ENCODE peak calls at places on chromosomes 7 and 10, in five cellular contexts. N is upper lobe of left lung, J is GM12878, C is HepG2, T is K562. O is an unnamed sample.

GRCh38 chr7:142875456-142875855 is 10.1 kb downstream of the TRPV6 start:
- ATAC-seq in J (no peak), C (no peak), N (no peak), T (no peak), O (no peak)

GRCh38 chr7:4745265-4745919 is 30.0 kb upstream of the AP5Z1 start:
- ATAC-seq in C (no peak), J (peak; percentile 70), N (no peak), T (peak; percentile 68), O (no peak)

GRCh38 chr10:34589275-34589674 is 225.8 kb downstream of the PARD3 start:
- ATAC-seq in C (no peak), T (no peak), N (no peak), J (no peak), O (no peak)

GRCh38 chr10:97378933-97379921 is 21.9 kb downstream of the RRP12 start:
- ATAC-seq in N (no peak), T (no peak), J (no peak), C (no peak), O (no peak)

GRCh38 chr7:18086165-18087030 is 58.8 kb upstream of the PRPS1L1 start:
- ATAC-seq in N (no peak), C (peak; percentile 85), J (no peak), T (peak; percentile 87), O (peak; percentile 86)

GRCh38 chr10:75235375-75236177 is at the start of gene COMTD1:
- ATAC-seq in N (peak; percentile 94), J (peak; percentile 75), T (peak; percentile 69), C (peak; percentile 75), O (peak; percentile 83)

GRCh38 chr10:133096616-133097269 is 9.0 kb downstream of the ADGRA1 start:
- ATAC-seq in N (no peak), T (no peak), J (no peak), C (no peak), O (no peak)

GRCh38 chr7:88344271-88344670 is 37.6 kb upstream of the STEAP4 start:
- ATAC-seq in J (no peak), T (no peak), N (no peak), C (no peak), O (no peak)

GRCh38 chr10:92846-93245 is 42.4 kb upstream of the ZMYND11 start:
- ATAC-seq in J (no peak), C (no peak), T (no peak), N (no peak), O (no peak)

GRCh38 chr7:41870017-41870416 is 167.1 kb upstream of the INHBA start:
- ATAC-seq in J (peak; percentile 69), T (no peak), N (no peak), C (no peak), O (no peak)

GRCh38 chr7:46603780-46604725 is 683.0 kb upstream of the IGFBP3 start:
- ATAC-seq in T (no peak), C (no peak), J (no peak), N (peak; percentile 88), O (peak; percentile 92)

GRCh38 chr10:78109210-78109609 is 75.5 kb downstream of the RPS24 start:
- ATAC-seq in C (peak; percentile 35), T (no peak), J (no peak), N (no peak), O (no peak)

GRCh38 chr7:122951006-122951405 is 44.5 kb downstream of the TAS2R16 start:
- ATAC-seq in N (no peak), T (no peak), J (no peak), C (no peak), O (no peak)

GRCh38 chr7:2943851-2944601 is 99.6 kb downstream of the CARD11 start:
- ATAC-seq in J (no peak), N (no peak), C (no peak), T (no peak), O (no peak)

GRCh38 chr7:84190016-84190705 is 4.4 kb downstream of the SEMA3A start:
- ATAC-seq in C (no peak), N (no peak), T (no peak), J (no peak), O (no peak)

GRCh38 chr10:30437039-30437781 is 3.2 kb downstream of the MAP3K8 start:
- ATAC-seq in J (peak; percentile 0), C (no peak), N (no peak), T (peak; percentile 63), O (no peak)

GRCh38 chr10:12412671-12413368 is 63.5 kb downstream of the CAMK1D start:
- ATAC-seq in N (no peak), C (no peak), T (no peak), J (peak; percentile 23), O (no peak)

GRCh38 chr10:8332730-8333111 is 278.2 kb downstream of the GATA3 start:
- ATAC-seq in T (no peak), C (no peak), J (no peak), N (no peak), O (no peak)

GRCh38 chr10:66836057-66836456 is 89.8 kb upstream of the LRRTM3 start:
- ATAC-seq in N (peak; percentile 53), J (no peak), C (no peak), T (no peak), O (no peak)

GRCh38 chr10:110420401-110421193 is 77.1 kb upstream of the DUSP5 start:
- ATAC-seq in J (no peak), N (no peak), C (no peak), T (no peak), O (no peak)

GRCh38 chr10:22618081-22618785 is 96.1 kb downstream of the PIP4K2A start:
- ATAC-seq in T (no peak), C (peak; percentile 58), J (peak; percentile 8), N (no peak), O (no peak)

GRCh38 chr10:100014129-100014762 is 4.5 kb upstream of the DNMBP start:
- ATAC-seq in J (peak; percentile 86), C (no peak), N (no peak), T (no peak), O (no peak)

GRCh38 chr10:11150255-11150731 is 132.6 kb downstream of the CELF2 start:
- ATAC-seq in N (no peak), T (no peak), J (peak; percentile 49), C (no peak), O (no peak)

GRCh38 chr10:21727452-21728168 is 193.6 kb downstream of the MLLT10 start:
- ATAC-seq in N (no peak), J (no peak), C (no peak), T (no peak), O (no peak)

GRCh38 chr7:47635091-47636090 is 53.5 kb upstream of the TNS3 start:
- ATAC-seq in J (no peak), T (no peak), N (peak; percentile 56), C (peak; percentile 84), O (peak; percentile 32)

GRCh38 chr10:74021248-74022055 is 23.5 kb downstream of the VCL start:
- ATAC-seq in N (no peak), C (no peak), T (peak; percentile 81), J (no peak), O (no peak)

GRCh38 chr10:131275691-131276090 is 35.8 kb downstream of the TCERG1L start:
- ATAC-seq in N (no peak), J (no peak), C (no peak), T (no peak), O (no peak)

DNA sequence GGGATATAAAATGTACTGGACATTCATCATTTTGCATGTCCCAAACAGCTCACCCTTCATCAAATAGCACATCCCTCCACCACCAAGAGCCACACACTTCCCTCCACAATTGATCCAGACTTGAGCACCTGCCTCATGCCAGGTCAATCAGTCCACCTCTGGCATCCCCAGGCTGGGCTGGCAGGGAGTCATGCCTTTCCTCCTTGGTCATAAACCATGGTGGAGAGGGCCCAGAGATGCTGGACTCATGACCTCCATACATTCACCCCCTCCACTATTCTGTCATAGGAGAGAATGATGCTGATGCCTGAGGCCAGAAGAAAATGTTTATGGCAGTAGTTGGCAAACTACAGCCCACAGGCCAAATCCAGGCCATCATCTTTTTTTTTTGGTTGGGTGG is 16.1 kb upstream of the GDF10 start:
- ATAC-seq in N (no peak), J (no peak), C (no peak), T (no peak), O (no peak)
- H3K36me3 ChIP-seq in N (no peaks in the 10 kb centered on the region), J (no peaks in the 10 kb centered on the region), C (no peaks in the 10 kb centered on the region), T (no peaks in the 10 kb centered on the region), O (no peaks in the 10 kb centered on the region)

DNA sequence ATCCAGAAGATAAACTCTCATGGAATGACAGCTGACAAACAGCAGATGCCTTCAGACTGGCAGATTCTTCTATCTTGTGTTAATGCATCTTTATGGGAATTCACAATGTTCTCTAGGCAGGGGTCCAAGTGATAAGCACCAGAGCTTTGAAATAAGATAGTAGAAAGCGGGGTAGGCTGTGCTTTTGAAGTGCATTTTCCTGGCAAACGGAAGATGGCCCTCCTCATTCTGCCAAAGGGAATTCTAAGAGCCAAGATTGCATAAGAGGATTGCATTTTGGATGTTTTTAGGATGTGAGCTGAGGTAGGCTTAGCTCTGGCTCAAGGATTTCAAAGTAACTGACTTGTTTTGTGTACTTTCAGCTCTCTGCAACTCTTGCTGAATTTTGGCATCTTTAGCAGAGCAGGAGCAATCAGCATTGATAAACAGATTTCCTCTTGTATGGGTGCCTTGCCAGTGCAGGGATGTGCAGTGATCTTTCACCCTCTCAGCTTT is 298.5 kb upstream of the KLF6 start:
- ATAC-seq in J (no peak), N (no peak), C (no peak), T (no peak), O (peak; percentile 79)
- TF ChIP-seq EP300 in J (no peak), N (no peak), C (no peak), T (no peak), O (no peak)

GRCh38 chr7:66642186-66642585 is 13.5 kb downstream of the KCTD7 start:
- ATAC-seq in T (no peak), J (no peak), C (no peak), N (no peak), O (no peak)

GRCh38 chr7:66638309-66639099 is 9.8 kb downstream of the KCTD7 start:
- ATAC-seq in T (no peak), N (no peak), J (no peak), C (no peak), O (no peak)

GRCh38 chr7:66640802-66641525 is 12.3 kb downstream of the KCTD7 start:
- ATAC-seq in T (no peak), N (no peak), J (no peak), C (peak; percentile 84), O (no peak)

GRCh38 chr7:66641526-66641871 is 12.8 kb downstream of the KCTD7 start:
- ATAC-seq in N (no peak), T (no peak), C (peak; percentile 61), J (no peak), O (no peak)

GRCh38 chr7:66639773-66640172 is 11.1 kb downstream of the KCTD7 start:
- ATAC-seq in T (peak; percentile 91), C (no peak), N (no peak), J (no peak), O (no peak)
- H3K36me3 ChIP-seq in T (peaks cover 48% of the 10 kb centered on the region), C (peaks cover 40% of the 10 kb centered on the region), N (peaks cover 61% of the 10 kb centered on the region), J (peaks cover 9% of the 10 kb centered on the region), O (peaks cover 2% of the 10 kb centered on the region)

DNA sequence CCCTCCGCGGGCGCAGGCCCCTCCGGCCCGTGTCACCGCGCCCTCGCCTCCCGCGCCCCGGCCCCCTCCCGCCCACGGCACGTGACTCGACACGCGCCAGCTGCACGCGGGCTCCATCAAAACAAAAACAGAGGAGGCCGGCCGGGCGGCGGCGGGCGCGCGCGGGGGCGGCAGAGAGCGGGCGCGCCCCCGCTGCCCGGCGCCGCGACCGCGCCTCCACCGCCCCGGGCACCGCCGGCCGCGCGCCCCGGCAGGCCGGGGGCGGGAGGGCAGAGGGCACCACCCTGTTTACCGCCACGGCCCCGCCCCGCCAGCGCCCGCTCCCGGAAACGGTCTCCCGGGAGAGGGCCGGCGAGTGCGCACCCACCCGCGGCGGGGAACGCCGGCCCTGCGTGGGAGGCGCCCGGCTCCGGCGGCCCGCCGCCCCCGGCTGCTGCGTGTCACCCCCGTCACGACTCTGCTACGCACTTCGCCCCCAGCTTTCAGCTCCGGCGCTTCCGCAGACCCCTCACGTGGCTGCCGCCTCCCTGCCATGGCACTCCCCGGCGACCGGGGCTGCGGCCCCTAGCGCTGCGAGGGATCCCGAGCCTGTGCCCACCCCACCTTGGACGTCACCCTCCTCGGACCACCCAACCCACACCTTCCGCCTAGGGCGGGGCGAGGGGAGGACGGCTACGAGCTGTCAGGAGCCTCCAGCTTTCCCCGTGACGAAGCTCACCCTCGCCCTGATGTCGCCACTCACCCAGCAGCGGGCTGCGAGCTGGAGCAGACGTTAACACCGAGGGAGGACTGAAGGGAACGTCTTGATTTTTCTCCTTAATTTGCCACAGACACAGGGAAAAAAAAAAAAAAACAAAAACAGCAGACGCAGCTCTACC is 221.6 kb upstream of the MKLN1 start:
- ATAC-seq in N (peak; percentile 73), J (peak; percentile 52), T (peak; percentile 48), C (peak; percentile 69), O (peak; percentile 73)
- TF ChIP-seq EP300 in N (peak; percentile 20), J (peak; percentile 62), T (no peak), C (no peak), O (no peak)

O was measured in gastroesophageal sphincter.